ENCODE peak calls at places on chromosomes 1 and 21, in eight cellular contexts. U, L, N, Y, I, X, E and D are unnamed samples.

GRCh38 chr1:43776043-43776761 is 68.9 kb downstream of the ST3GAL3 start:
- DNase-seq in U (peak), L (no peak), N (peak), Y (no peak), I (no peak), X (peak), E (no peak), D (no peak)

GRCh38 chr1:89966666-89967065 is 28.2 kb upstream of the ZNF326 start:
- DNase-seq in U (no peak), L (no peak), N (no peak), Y (peak), I (no peak), X (no peak), E (no peak), D (peak)

GRCh38 chr1:226073184-226073950 is 10.9 kb downstream of the H3-3A start:
- DNase-seq in U (no peak), L (no peak), N (no peak), Y (no peak), I (no peak), X (no peak), E (no peak), D (no peak)

GRCh38 chr1:1202831-1203560 is 3.4 kb downstream of the TNFRSF18 start:
- DNase-seq in U (no peak), L (no peak), N (no peak), Y (no peak), I (no peak), X (no peak), E (peak), D (no peak)

GRCh38 chr1:15453773-15454172 is 2.8 kb upstream of the CELA2A start:
- DNase-seq in U (no peak), L (no peak), N (no peak), Y (no peak), I (no peak), X (no peak), E (no peak), D (no peak)

GRCh38 chr1:206905295-206906164 is 8.3 kb downstream of the IL24 start:
- DNase-seq in U (peak), L (no peak), N (peak), Y (no peak), I (no peak), X (peak), E (no peak), D (no peak)

GRCh38 chr1:205998457-205999241 is 4.5 kb downstream of the RAB7B start:
- DNase-seq in U (no peak), L (no peak), N (no peak), Y (peak), I (no peak), X (no peak), E (no peak), D (no peak)

GRCh38 chr1:168235548-168235885 is 9.7 kb downstream of the SFT2D2 start:
- DNase-seq in U (no peak), L (no peak), N (no peak), Y (no peak), I (no peak), X (no peak), E (no peak), D (no peak)

GRCh38 chr1:151905070-151905442 is 4.3 kb downstream of the THEM4 start:
- DNase-seq in U (peak), L (no peak), N (no peak), Y (no peak), I (no peak), X (no peak), E (no peak), D (peak)

GRCh38 chr1:76668046-76668445 is 199.2 kb upstream of the ST6GALNAC5 start:
- DNase-seq in U (no peak), L (no peak), N (no peak), Y (no peak), I (no peak), X (peak), E (no peak), D (peak)

GRCh38 chr21:26096494-26096893 is 74.1 kb downstream of the APP start:
- DNase-seq in U (no peak), L (no peak), N (no peak), Y (no peak), I (no peak), X (no peak), E (no peak), D (no peak)

GRCh38 chr1:46510998-46511365 is 21.3 kb downstream of the DMBX1 start:
- DNase-seq in U (no peak), L (no peak), N (no peak), Y (no peak), I (no peak), X (no peak), E (no peak), D (no peak)

GRCh38 chr1:193121616-193122593 is at the start of gene CDC73:
- DNase-seq in U (peak), L (peak), N (peak), Y (peak), I (peak), X (peak), E (peak), D (peak)

GRCh38 chr1:206698990-206699586 is 14.4 kb downstream of the MAPKAPK2 start:
- DNase-seq in U (no peak), L (no peak), N (no peak), Y (no peak), I (no peak), X (no peak), E (no peak), D (no peak)

GRCh38 chr1:236166041-236166440 is 23.7 kb downstream of the GPR137B start:
- DNase-seq in U (no peak), L (no peak), N (no peak), Y (no peak), I (no peak), X (no peak), E (no peak), D (no peak)

GRCh38 chr1:57423135-57424131 is at the start of gene DAB1:
- DNase-seq in U (no peak), L (peak), N (no peak), Y (peak), I (peak), X (no peak), E (no peak), D (no peak)

GRCh38 chr1:59596432-59596831 is 218.3 kb upstream of the HOOK1 start:
- DNase-seq in U (peak), L (no peak), N (peak), Y (no peak), I (no peak), X (peak), E (no peak), D (no peak)